ENCODE peak calls at places on chromosomes 3 and 15, in five cellular contexts. One of them, this sample, is unnamed.

GRCh38 chr15:25862469-25863066 is 559 bp downstream of the ATP10A start:
- DNase-seq in GM20000: peak
- DNase-seq in AML-193: no peak
- DNase-seq in uterus: no peak
- DNase-seq in Peyer's patch: no peak
- DNase-seq in this sample: no peak

GRCh38 chr3:188855690-188856089 is 316.1 kb upstream of the TPRG1 start:
- DNase-seq in Peyer's patch: no peak
- DNase-seq in GM20000: no peak
- DNase-seq in uterus: no peak
- DNase-seq in AML-193: no peak
- DNase-seq in this sample: no peak

GRCh38 chr3:46615976-46616375 is 3.7 kb downstream of the FAM240A start:
- DNase-seq in GM20000: no peak
- DNase-seq in Peyer's patch: no peak
- DNase-seq in AML-193: no peak
- DNase-seq in uterus: no peak
- DNase-seq in this sample: no peak

GRCh38 chr3:101998256-101998926 is 149.1 kb downstream of the NFKBIZ start:
- DNase-seq in AML-193: no peak
- DNase-seq in Peyer's patch: no peak
- DNase-seq in GM20000: no peak
- DNase-seq in uterus: peak
- DNase-seq in this sample: no peak

GRCh38 chr3:30779686-30780287 is 114.7 kb downstream of the GADL1 start:
- DNase-seq in Peyer's patch: no peak
- DNase-seq in GM20000: peak
- DNase-seq in uterus: no peak
- DNase-seq in AML-193: peak
- DNase-seq in this sample: peak

GRCh38 chr3:193240850-193241706 is at the start of gene PLAAT1:
- DNase-seq in GM20000: peak
- DNase-seq in AML-193: no peak
- DNase-seq in Peyer's patch: no peak
- DNase-seq in uterus: peak
- DNase-seq in this sample: peak

GRCh38 chr3:52062499-52062898 is 6.1 kb upstream of the DUSP7 start:
- DNase-seq in uterus: no peak
- DNase-seq in GM20000: peak
- DNase-seq in Peyer's patch: no peak
- DNase-seq in AML-193: no peak
- DNase-seq in this sample: no peak

GRCh38 chr15:77111813-77112212 is 40.9 kb upstream of the TSPAN3 start:
- DNase-seq in Peyer's patch: no peak
- DNase-seq in GM20000: no peak
- DNase-seq in uterus: no peak
- DNase-seq in AML-193: no peak
- DNase-seq in this sample: no peak

GRCh38 chr3:101703169-101703568 is 16.7 kb upstream of the RPL24 start:
- DNase-seq in uterus: no peak
- DNase-seq in Peyer's patch: no peak
- DNase-seq in GM20000: no peak
- DNase-seq in AML-193: no peak
- DNase-seq in this sample: no peak

This sample was measured in A673.